ENCODE peak calls at places on chromosome 5, in six cellular contexts. N is hepatocyte; X is PC-3; J is upper lobe of left lung; S is CD8-positive, alpha-beta T cell; U is colonic mucosa. G is an unnamed sample.

GRCh38 chr5:115494570-115495289 is 49.8 kb downstream of the FEM1C start:
- DNase-seq in N (no peak), S (no peak), U (no peak), J (no peak), X (no peak), G (peak; percentile 27)

GRCh38 chr5:66144799-66145390 is 795 bp downstream of the SREK1 start:
- DNase-seq in U (no peak), N (no peak), J (no peak), S (no peak), X (no peak), G (no peak)

GRCh38 chr5:40486437-40487270 is 193.1 kb upstream of the PTGER4 start:
- DNase-seq in N (peak; percentile 12), J (peak; percentile 58), U (no peak), X (peak; percentile 33), S (peak; percentile 11), G (peak; percentile 27)

GRCh38 chr5:10567781-10568321 is 4.0 kb downstream of the ANKRD33B start:
- DNase-seq in N (no peak), X (no peak), U (no peak), J (peak; percentile 6), S (no peak), G (no peak)

GRCh38 chr5:1536298-1537165 is 12.8 kb upstream of the LPCAT1 start:
- DNase-seq in S (peak; percentile 47), J (peak; percentile 62), U (peak; percentile 27), X (no peak), N (no peak), G (no peak)

GRCh38 chr5:856531-857425 is 6.0 kb upstream of the ZDHHC11 start:
- DNase-seq in S (no peak), U (no peak), J (no peak), X (no peak), N (no peak), G (no peak)

GRCh38 chr5:66633754-66634153 is 37.6 kb downstream of the MAST4 start:
- DNase-seq in U (no peak), J (no peak), N (peak; percentile 8), S (no peak), X (no peak), G (no peak)

GRCh38 chr5:87876616-87877015 is 392.0 kb downstream of the TMEM161B start:
- DNase-seq in U (no peak), X (no peak), N (no peak), S (no peak), J (no peak), G (no peak)

GRCh38 chr5:132063090-132063911 is 2.8 kb downstream of the IL3 start:
- DNase-seq in U (peak; percentile 77), X (peak; percentile 64), S (peak; percentile 77), J (peak; percentile 68), N (peak; percentile 81), G (peak; percentile 43)

GRCh38 chr5:173562451-173562850 is 54.0 kb downstream of the BOD1 start:
- DNase-seq in N (no peak), S (no peak), J (no peak), X (no peak), U (no peak), G (no peak)

GRCh38 chr5:132070460-132071337 is 2.9 kb upstream of the CSF2 start:
- DNase-seq in X (no peak), J (no peak), N (no peak), U (no peak), S (no peak), G (peak; percentile 18)

GRCh38 chr5:124825250-124825982 is 79.0 kb upstream of the ZNF608 start:
- DNase-seq in S (no peak), X (no peak), U (no peak), J (no peak), N (no peak), G (no peak)

GRCh38 chr5:10695759-10696543 is 65.1 kb downstream of the DAP start:
- DNase-seq in X (no peak), J (no peak), U (no peak), N (no peak), S (no peak), G (no peak)

GRCh38 chr5:57215629-57216195 is 41.9 kb downstream of the GPBP1 start:
- DNase-seq in U (no peak), S (no peak), N (no peak), X (no peak), J (no peak), G (no peak)

GRCh38 chr5:126369995-126370731 is 53.0 kb upstream of the GRAMD2B start:
- DNase-seq in S (no peak), N (peak; percentile 68), J (no peak), X (peak; percentile 31), U (no peak), G (peak; percentile 37)

GRCh38 chr5:2756764-2757163 is 5.3 kb upstream of the IRX2 start:
- DNase-seq in N (peak; percentile 29), S (no peak), J (no peak), X (peak; percentile 26), U (no peak), G (no peak)
- H3K4me3 ChIP-seq in N (peak overlapping the region; percentile 48), S (no peak overlapping the region), J (peak overlapping the region; percentile 40), X (peak overlapping the region; percentile 87), U (no peak overlapping the region), G (peak overlapping the region; percentile 37)

DNA sequence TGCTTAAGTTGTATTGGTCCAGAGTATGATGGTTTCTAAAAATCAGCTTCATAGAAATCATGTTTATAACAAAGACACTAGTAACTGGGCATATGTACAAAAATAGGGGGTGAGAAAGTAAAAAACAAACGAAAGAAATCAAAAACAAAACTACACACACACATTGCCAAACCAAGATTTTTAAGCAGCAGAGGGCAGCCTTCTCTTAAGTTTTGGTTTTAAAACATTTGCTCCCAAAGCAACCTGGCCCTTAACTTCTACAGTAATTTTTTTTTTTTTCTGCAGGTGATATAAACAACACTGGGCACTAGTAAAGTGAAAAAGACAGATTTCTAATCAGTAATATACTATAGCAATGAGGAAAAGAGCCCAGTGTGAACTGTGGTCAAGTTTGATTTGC is 13.5 kb upstream of the GAPT start:
- DNase-seq in J (no peak), U (no peak), S (no peak), N (no peak), X (no peak), G (no peak)
- TF ChIP-seq CTCF in J (no peak), U (no peak), S (no peak), N (peak; percentile 54), X (peak; percentile 40), G (no peak)

DNA sequence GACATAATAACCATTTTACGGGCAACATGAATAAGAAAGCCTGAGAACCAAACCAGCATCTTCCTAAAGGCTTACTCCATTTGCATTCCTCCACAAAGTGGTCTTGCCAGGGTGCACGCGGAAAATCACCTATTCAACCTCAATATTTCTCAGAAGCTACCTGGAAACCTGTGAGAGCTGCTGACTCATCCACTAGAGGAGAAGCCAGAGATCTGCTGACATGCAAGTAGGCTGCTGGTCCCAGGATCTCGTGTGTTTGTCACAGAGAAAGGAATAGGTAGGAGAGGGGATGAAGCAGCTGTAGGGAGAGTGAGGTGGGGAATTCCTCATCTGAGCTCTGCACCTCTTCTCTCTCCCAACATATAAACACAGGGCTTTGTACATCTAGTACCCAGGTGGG is 138.1 kb downstream of the ADAMTS12 start:
- DNase-seq in U (no peak), J (no peak), N (no peak), S (no peak), X (peak; percentile 21), G (no peak)
- H3K4me3 ChIP-seq in U (no peak overlapping the region), J (no peak overlapping the region), N (no peak overlapping the region), S (no peak overlapping the region), X (no peak overlapping the region), G (no peak overlapping the region)

GRCh38 chr5:14237313-14238086 is 94.4 kb downstream of the TRIO start:
- DNase-seq in X (no peak), J (no peak), N (no peak), U (no peak), S (no peak), G (peak; percentile 37)

GRCh38 chr5:14238272-14238671 is 95.1 kb downstream of the TRIO start:
- DNase-seq in X (no peak), J (no peak), S (no peak), U (no peak), N (no peak), G (no peak)

GRCh38 chr5:14240366-14240765 is 97.2 kb downstream of the TRIO start:
- DNase-seq in U (no peak), S (no peak), X (no peak), N (no peak), J (no peak), G (no peak)

GRCh38 chr5:14239404-14239803 is 96.3 kb downstream of the TRIO start:
- DNase-seq in J (no peak), X (no peak), S (no peak), N (no peak), U (no peak), G (no peak)

GRCh38 chr5:14239951-14240350 is 96.8 kb downstream of the TRIO start:
- DNase-seq in S (no peak), U (no peak), N (no peak), J (no peak), X (no peak), G (no peak)
- TF ChIP-seq CTCF in S (no peak), U (no peak), N (no peak), J (no peak), X (no peak), G (no peak)

GRCh38 chr5:18745591-18745987 is 1111.3 kb downstream of the TAF11L14 start:
- DNase-seq in X (peak; percentile 32), U (no peak), J (no peak), N (no peak), S (no peak), G (no peak)
- H3K4me3 ChIP-seq in X (peak overlapping the region; percentile 82), U (peak overlapping the region; percentile 46), J (peak overlapping the region; percentile 43), N (no peak overlapping the region), S (peak overlapping the region; percentile 83), G (peak overlapping the region; percentile 7)

GRCh38 chr5:179139936-179140235 is 79.7 kb downstream of the ZNF354C start:
- DNase-seq in N (no peak), J (no peak), X (no peak), S (no peak), U (no peak), G (no peak)

GRCh38 chr5:179143446-179143845 is 83.3 kb downstream of the ZNF354C start:
- DNase-seq in U (no peak), S (no peak), X (no peak), N (peak; percentile 52), J (no peak), G (no peak)

GRCh38 chr5:179140293-179140692 is 80.1 kb downstream of the ZNF354C start:
- DNase-seq in J (no peak), X (no peak), N (no peak), S (no peak), U (no peak), G (no peak)

GRCh38 chr5:179142434-179143198 is 82.4 kb downstream of the ZNF354C start:
- DNase-seq in U (no peak), S (no peak), X (peak; percentile 27), J (no peak), N (no peak), G (peak; percentile 54)

GRCh38 chr5:179141867-179142266 is 81.7 kb downstream of the ZNF354C start:
- DNase-seq in U (no peak), X (no peak), J (no peak), N (no peak), S (no peak), G (no peak)
- TF ChIP-seq CTCF in U (no peak), X (no peak), J (no peak), N (no peak), S (no peak), G (no peak)